ENCODE peak calls at places on chromosomes 12 and 14, in seven cellular contexts. One of them, this sample, is unnamed.

GRCh38 chr12:96051756-96052155 is 16.4 kb upstream of the LTA4H start:
- DNase-seq in epithelial cell of esophagus: no peak
- DNase-seq in mammary epithelial cell: no peak
- DNase-seq in astrocyte of the cerebellum: no peak
- DNase-seq in activated CD4-positive, alpha-beta T cell treated with anti-CD3 and anti-CD28 coated beads for 48 hours: no peak
- DNase-seq in NCI-H2081: no peak
- DNase-seq in nephron progenitor cell: no peak
- DNase-seq in this sample: no peak

GRCh38 chr14:93723001-93723400 is 65.3 kb downstream of the PRIMA1 start:
- DNase-seq in epithelial cell of esophagus: no peak
- DNase-seq in mammary epithelial cell: no peak
- DNase-seq in astrocyte of the cerebellum: no peak
- DNase-seq in activated CD4-positive, alpha-beta T cell treated with anti-CD3 and anti-CD28 coated beads for 48 hours: no peak
- DNase-seq in NCI-H2081: no peak
- DNase-seq in nephron progenitor cell: no peak
- DNase-seq in this sample: no peak

GRCh38 chr12:112823582-112824149 is 32.1 kb downstream of the RPH3A start:
- DNase-seq in epithelial cell of esophagus: no peak
- DNase-seq in mammary epithelial cell: no peak
- DNase-seq in astrocyte of the cerebellum: no peak
- DNase-seq in activated CD4-positive, alpha-beta T cell treated with anti-CD3 and anti-CD28 coated beads for 48 hours: no peak
- DNase-seq in NCI-H2081: no peak
- DNase-seq in nephron progenitor cell: no peak
- DNase-seq in this sample: no peak

GRCh38 chr12:111482464-111482863 is 76.7 kb downstream of the SH2B3 start:
- DNase-seq in epithelial cell of esophagus: no peak
- DNase-seq in mammary epithelial cell: no peak
- DNase-seq in astrocyte of the cerebellum: no peak
- DNase-seq in activated CD4-positive, alpha-beta T cell treated with anti-CD3 and anti-CD28 coated beads for 48 hours: no peak
- DNase-seq in NCI-H2081: no peak
- DNase-seq in nephron progenitor cell: no peak
- DNase-seq in this sample: no peak

GRCh38 chr12:123078114-123078465 is 72.8 kb downstream of the PITPNM2 start:
- DNase-seq in epithelial cell of esophagus: no peak
- DNase-seq in mammary epithelial cell: no peak
- DNase-seq in astrocyte of the cerebellum: no peak
- DNase-seq in activated CD4-positive, alpha-beta T cell treated with anti-CD3 and anti-CD28 coated beads for 48 hours: no peak
- DNase-seq in NCI-H2081: no peak
- DNase-seq in nephron progenitor cell: no peak
- DNase-seq in this sample: no peak

GRCh38 chr12:81347404-81347803 is 269.5 kb downstream of the ACSS3 start:
- DNase-seq in epithelial cell of esophagus: no peak
- DNase-seq in mammary epithelial cell: no peak
- DNase-seq in astrocyte of the cerebellum: no peak
- DNase-seq in activated CD4-positive, alpha-beta T cell treated with anti-CD3 and anti-CD28 coated beads for 48 hours: no peak
- DNase-seq in NCI-H2081: no peak
- DNase-seq in nephron progenitor cell: no peak
- DNase-seq in this sample: no peak

GRCh38 chr12:14845350-14845750 is 2.0 kb upstream of the ART4 start:
- DNase-seq in epithelial cell of esophagus: peak; percentile 66
- DNase-seq in mammary epithelial cell: peak; percentile 42
- DNase-seq in astrocyte of the cerebellum: peak; percentile 46
- DNase-seq in activated CD4-positive, alpha-beta T cell treated with anti-CD3 and anti-CD28 coated beads for 48 hours: peak; percentile 45
- DNase-seq in NCI-H2081: peak; percentile 34
- DNase-seq in nephron progenitor cell: peak; percentile 39
- DNase-seq in this sample: no peak

GRCh38 chr12:14710632-14711324 is 14.4 kb upstream of the GUCY2C start:
- DNase-seq in epithelial cell of esophagus: no peak
- DNase-seq in mammary epithelial cell: no peak
- DNase-seq in astrocyte of the cerebellum: no peak
- DNase-seq in activated CD4-positive, alpha-beta T cell treated with anti-CD3 and anti-CD28 coated beads for 48 hours: no peak
- DNase-seq in NCI-H2081: peak; percentile 57
- DNase-seq in nephron progenitor cell: no peak
- DNase-seq in this sample: no peak

GRCh38 chr12:34395056-34396005 is 373.0 kb downstream of the ALG10 start:
- DNase-seq in epithelial cell of esophagus: no peak
- DNase-seq in mammary epithelial cell: no peak
- DNase-seq in astrocyte of the cerebellum: no peak
- DNase-seq in activated CD4-positive, alpha-beta T cell treated with anti-CD3 and anti-CD28 coated beads for 48 hours: no peak
- DNase-seq in NCI-H2081: no peak
- DNase-seq in nephron progenitor cell: no peak
- DNase-seq in this sample: peak; percentile 52

GRCh38 chr14:38286481-38286880 is 30.6 kb upstream of the CLEC14A start:
- DNase-seq in epithelial cell of esophagus: no peak
- DNase-seq in mammary epithelial cell: no peak
- DNase-seq in astrocyte of the cerebellum: no peak
- DNase-seq in activated CD4-positive, alpha-beta T cell treated with anti-CD3 and anti-CD28 coated beads for 48 hours: no peak
- DNase-seq in NCI-H2081: no peak
- DNase-seq in nephron progenitor cell: no peak
- DNase-seq in this sample: no peak

GRCh38 chr14:92297818-92298595 is 25.0 kb upstream of the SLC24A4 start:
- DNase-seq in epithelial cell of esophagus: no peak
- DNase-seq in mammary epithelial cell: no peak
- DNase-seq in astrocyte of the cerebellum: no peak
- DNase-seq in activated CD4-positive, alpha-beta T cell treated with anti-CD3 and anti-CD28 coated beads for 48 hours: no peak
- DNase-seq in NCI-H2081: no peak
- DNase-seq in nephron progenitor cell: no peak
- DNase-seq in this sample: no peak

GRCh38 chr14:23707415-23707814 is 71.3 kb downstream of the DHRS2 start:
- DNase-seq in epithelial cell of esophagus: no peak
- DNase-seq in mammary epithelial cell: no peak
- DNase-seq in astrocyte of the cerebellum: no peak
- DNase-seq in activated CD4-positive, alpha-beta T cell treated with anti-CD3 and anti-CD28 coated beads for 48 hours: no peak
- DNase-seq in NCI-H2081: no peak
- DNase-seq in nephron progenitor cell: no peak
- DNase-seq in this sample: no peak

GRCh38 chr12:121391619-121392324 is 8.1 kb upstream of the RNF34 start:
- DNase-seq in epithelial cell of esophagus: no peak
- DNase-seq in mammary epithelial cell: peak; percentile 3
- DNase-seq in astrocyte of the cerebellum: no peak
- DNase-seq in activated CD4-positive, alpha-beta T cell treated with anti-CD3 and anti-CD28 coated beads for 48 hours: peak; percentile 64
- DNase-seq in NCI-H2081: no peak
- DNase-seq in nephron progenitor cell: no peak
- DNase-seq in this sample: no peak

GRCh38 chr12:25585021-25585523 is 32.0 kb upstream of the LMNTD1 start:
- DNase-seq in epithelial cell of esophagus: peak; percentile 88
- DNase-seq in mammary epithelial cell: peak; percentile 89
- DNase-seq in astrocyte of the cerebellum: peak; percentile 91
- DNase-seq in activated CD4-positive, alpha-beta T cell treated with anti-CD3 and anti-CD28 coated beads for 48 hours: no peak
- DNase-seq in NCI-H2081: peak; percentile 16
- DNase-seq in nephron progenitor cell: no peak
- DNase-seq in this sample: no peak

GRCh38 chr14:54435500-54435981 is 5.6 kb downstream of the CNIH1 start:
- DNase-seq in epithelial cell of esophagus: peak; percentile 72
- DNase-seq in mammary epithelial cell: peak; percentile 82
- DNase-seq in astrocyte of the cerebellum: no peak
- DNase-seq in activated CD4-positive, alpha-beta T cell treated with anti-CD3 and anti-CD28 coated beads for 48 hours: no peak
- DNase-seq in NCI-H2081: no peak
- DNase-seq in nephron progenitor cell: no peak
- DNase-seq in this sample: no peak

GRCh38 chr12:1162083-1162760 is 171.2 kb downstream of the ERC1 start:
- DNase-seq in epithelial cell of esophagus: no peak
- DNase-seq in mammary epithelial cell: no peak
- DNase-seq in astrocyte of the cerebellum: no peak
- DNase-seq in activated CD4-positive, alpha-beta T cell treated with anti-CD3 and anti-CD28 coated beads for 48 hours: no peak
- DNase-seq in NCI-H2081: no peak
- DNase-seq in nephron progenitor cell: no peak
- DNase-seq in this sample: no peak

GRCh38 chr14:93036652-93037341 is 78.9 kb downstream of the ITPK1 start:
- DNase-seq in epithelial cell of esophagus: no peak
- DNase-seq in mammary epithelial cell: no peak
- DNase-seq in astrocyte of the cerebellum: no peak
- DNase-seq in activated CD4-positive, alpha-beta T cell treated with anti-CD3 and anti-CD28 coated beads for 48 hours: no peak
- DNase-seq in NCI-H2081: no peak
- DNase-seq in nephron progenitor cell: no peak
- DNase-seq in this sample: no peak

GRCh38 chr12:6367969-6368892 is 7.1 kb downstream of the SCNN1A start:
- DNase-seq in epithelial cell of esophagus: no peak
- DNase-seq in mammary epithelial cell: no peak
- DNase-seq in astrocyte of the cerebellum: no peak
- DNase-seq in activated CD4-positive, alpha-beta T cell treated with anti-CD3 and anti-CD28 coated beads for 48 hours: peak; percentile 46
- DNase-seq in NCI-H2081: no peak
- DNase-seq in nephron progenitor cell: no peak
- DNase-seq in this sample: no peak

GRCh38 chr12:17618831-17619230 is 471.2 kb downstream of the RERGL start:
- DNase-seq in epithelial cell of esophagus: no peak
- DNase-seq in mammary epithelial cell: no peak
- DNase-seq in astrocyte of the cerebellum: no peak
- DNase-seq in activated CD4-positive, alpha-beta T cell treated with anti-CD3 and anti-CD28 coated beads for 48 hours: no peak
- DNase-seq in NCI-H2081: no peak
- DNase-seq in nephron progenitor cell: no peak
- DNase-seq in this sample: no peak

GRCh38 chr12:97313471-97314190 is 149.0 kb upstream of the RMST start:
- DNase-seq in epithelial cell of esophagus: no peak
- DNase-seq in mammary epithelial cell: no peak
- DNase-seq in astrocyte of the cerebellum: no peak
- DNase-seq in activated CD4-positive, alpha-beta T cell treated with anti-CD3 and anti-CD28 coated beads for 48 hours: no peak
- DNase-seq in NCI-H2081: no peak
- DNase-seq in nephron progenitor cell: no peak
- DNase-seq in this sample: no peak

GRCh38 chr12:79317184-79317847 is 373.4 kb downstream of the PAWR start:
- DNase-seq in epithelial cell of esophagus: peak; percentile 15
- DNase-seq in mammary epithelial cell: no peak
- DNase-seq in astrocyte of the cerebellum: no peak
- DNase-seq in activated CD4-positive, alpha-beta T cell treated with anti-CD3 and anti-CD28 coated beads for 48 hours: no peak
- DNase-seq in NCI-H2081: no peak
- DNase-seq in nephron progenitor cell: no peak
- DNase-seq in this sample: no peak

GRCh38 chr14:71372411-71372838 is 465.2 kb downstream of the PCNX1 start:
- DNase-seq in epithelial cell of esophagus: peak; percentile 97
- DNase-seq in mammary epithelial cell: peak; percentile 96
- DNase-seq in astrocyte of the cerebellum: no peak
- DNase-seq in activated CD4-positive, alpha-beta T cell treated with anti-CD3 and anti-CD28 coated beads for 48 hours: no peak
- DNase-seq in NCI-H2081: no peak
- DNase-seq in nephron progenitor cell: no peak
- DNase-seq in this sample: no peak

GRCh38 chr12:14238224-14238792 is 127.2 kb upstream of the ATF7IP start:
- DNase-seq in epithelial cell of esophagus: peak; percentile 52
- DNase-seq in mammary epithelial cell: no peak
- DNase-seq in astrocyte of the cerebellum: peak; percentile 36
- DNase-seq in activated CD4-positive, alpha-beta T cell treated with anti-CD3 and anti-CD28 coated beads for 48 hours: no peak
- DNase-seq in NCI-H2081: no peak
- DNase-seq in nephron progenitor cell: no peak
- DNase-seq in this sample: no peak

GRCh38 chr14:69398818-69399210 is 322 bp downstream of the SLC39A9 start:
- DNase-seq in epithelial cell of esophagus: no peak
- DNase-seq in mammary epithelial cell: no peak
- DNase-seq in astrocyte of the cerebellum: no peak
- DNase-seq in activated CD4-positive, alpha-beta T cell treated with anti-CD3 and anti-CD28 coated beads for 48 hours: no peak
- DNase-seq in NCI-H2081: no peak
- DNase-seq in nephron progenitor cell: no peak
- DNase-seq in this sample: no peak

GRCh38 chr14:75628816-75629215 is 31.9 kb downstream of the ERG28 start:
- DNase-seq in epithelial cell of esophagus: no peak
- DNase-seq in mammary epithelial cell: no peak
- DNase-seq in astrocyte of the cerebellum: no peak
- DNase-seq in activated CD4-positive, alpha-beta T cell treated with anti-CD3 and anti-CD28 coated beads for 48 hours: no peak
- DNase-seq in NCI-H2081: no peak
- DNase-seq in nephron progenitor cell: no peak
- DNase-seq in this sample: no peak

This sample was measured in left lung.